ENCODE peak calls at places on chromosomes 7 and 10, in seven cellular contexts. L is adipocyte, O is IMR-90, A is NT2/D1, B is HepG2, H is neural progenitor cell, C is neuronal stem cell. V is an unnamed sample.

GRCh38 chr10:8059191-8059936 is 4.9 kb downstream of the GATA3 start:
- DNase-seq in B (no peak), O (no peak), C (peak), A (no peak), H (peak), L (no peak), V (no peak)

GRCh38 chr10:132158810-132159209 is 27.9 kb upstream of the DPYSL4 start:
- DNase-seq in B (no peak), L (no peak), C (no peak), H (no peak), O (no peak), A (no peak), V (no peak)

GRCh38 chr10:70492786-70493659 is 14.5 kb downstream of the PALD1 start:
- DNase-seq in A (no peak), H (no peak), C (no peak), L (no peak), O (peak), B (no peak), V (no peak)

GRCh38 chr10:119541459-119542356 is 811 bp downstream of the RGS10 start:
- DNase-seq in H (no peak), L (peak), O (no peak), B (no peak), C (no peak), A (no peak), V (no peak)

GRCh38 chr10:5355762-5356478 is 8.8 kb upstream of the UCN3 start:
- DNase-seq in O (no peak), L (no peak), B (no peak), A (no peak), H (no peak), C (no peak), V (no peak)

GRCh38 chr7:122743211-122743610 is 40.5 kb upstream of the RNF148 start:
- DNase-seq in C (no peak), O (no peak), B (no peak), H (no peak), L (no peak), A (no peak), V (no peak)

GRCh38 chr10:63707254-63707910 is 186.2 kb downstream of the REEP3 start:
- DNase-seq in B (peak), C (no peak), L (peak), H (no peak), A (no peak), O (peak), V (no peak)

GRCh38 chr7:110502893-110503465 is 587.9 kb upstream of the LRRN3 start:
- DNase-seq in L (peak), A (no peak), O (peak), B (no peak), H (no peak), C (no peak), V (no peak)

GRCh38 chr7:81478664-81479063 is 291.2 kb downstream of the HGF start:
- DNase-seq in L (no peak), O (peak), B (peak), C (no peak), A (peak), H (no peak), V (peak)

GRCh38 chr7:16430133-16430532 is 8.8 kb upstream of the CRPPA start:
- DNase-seq in B (no peak), H (no peak), C (no peak), A (no peak), L (no peak), O (peak), V (no peak)

GRCh38 chr7:17233643-17234397 is 64.6 kb upstream of the AHR start:
- DNase-seq in L (peak), H (no peak), O (no peak), A (no peak), C (no peak), B (no peak), V (no peak)

GRCh38 chr10:73585223-73585784 is 5.8 kb downstream of the USP54 start:
- DNase-seq in C (no peak), H (no peak), A (no peak), L (peak), O (peak), B (no peak), V (no peak)

GRCh38 chr10:77533156-77533886 is 104.3 kb downstream of the KCNMA1 start:
- DNase-seq in B (no peak), A (no peak), H (no peak), L (no peak), O (no peak), C (no peak), V (no peak)

GRCh38 chr10:70830185-70830584 is 14.4 kb downstream of the SGPL1 start:
- DNase-seq in A (no peak), L (no peak), C (no peak), B (no peak), H (no peak), O (no peak), V (no peak)

GRCh38 chr10:86257683-86258082 is 108.9 kb downstream of the GRID1 start:
- DNase-seq in A (no peak), H (no peak), B (no peak), L (no peak), C (no peak), O (no peak), V (no peak)

GRCh38 chr10:60967854-60968484 is 24.0 kb upstream of the RHOBTB1 start:
- DNase-seq in L (no peak), H (no peak), A (no peak), C (no peak), B (no peak), O (no peak), V (no peak)

GRCh38 chr10:21364196-21365114 is 161.0 kb downstream of the SKIDA1 start:
- DNase-seq in B (peak), H (peak), C (peak), L (peak), A (peak), O (peak), V (peak)

GRCh38 chr10:44935201-44935960 is 24.2 kb upstream of the RASSF4 start:
- DNase-seq in B (peak), L (peak), A (no peak), H (no peak), C (no peak), O (peak), V (no peak)

GRCh38 chr10:73117976-73118743 is 7.9 kb downstream of the NUDT13 start:
- DNase-seq in A (no peak), O (peak), H (no peak), B (peak), L (peak), C (no peak), V (no peak)

GRCh38 chr10:50250058-50250854 is 1.1 kb downstream of the ASAH2 start:
- DNase-seq in O (no peak), B (peak), C (no peak), L (no peak), A (no peak), H (no peak), V (no peak)

GRCh38 chr7:158406817-158407216 is 180.8 kb downstream of the PTPRN2 start:
- DNase-seq in C (no peak), H (no peak), B (no peak), A (no peak), L (no peak), O (no peak), V (peak)

GRCh38 chr10:30878920-30879319 is 152.7 kb downstream of the ZNF438 start:
- DNase-seq in O (no peak), A (no peak), B (no peak), H (no peak), C (no peak), L (no peak), V (no peak)

GRCh38 chr10:118585234-118585633 is 10.2 kb downstream of the PRLHR start:
- DNase-seq in A (no peak), O (no peak), H (no peak), C (no peak), L (no peak), B (no peak), V (no peak)

GRCh38 chr7:91287685-91288084 is 23.5 kb downstream of the FZD1 start:
- DNase-seq in L (no peak), H (no peak), C (no peak), B (no peak), A (no peak), O (peak), V (no peak)

GRCh38 chr10:113386005-113386404 is 166.8 kb upstream of the HABP2 start:
- DNase-seq in B (peak), O (peak), L (peak), A (no peak), C (no peak), H (no peak), V (no peak)

GRCh38 chr10:71667374-71667750 is 52.2 kb downstream of the C10orf105 start:
- DNase-seq in O (no peak), A (no peak), C (no peak), H (no peak), L (no peak), B (no peak), V (no peak)

GRCh38 chr7:24704311-24704710 is 53.0 kb downstream of the GSDME start:
- DNase-seq in H (no peak), A (no peak), C (no peak), O (no peak), B (no peak), L (peak), V (no peak)

GRCh38 chr7:132492841-132493445 is 83.3 kb downstream of the PLXNA4 start:
- DNase-seq in O (no peak), H (no peak), A (no peak), L (no peak), C (no peak), B (no peak), V (no peak)

GRCh38 chr10:78781251-78781913 is 287.4 kb upstream of the ZMIZ1 start:
- DNase-seq in A (no peak), C (no peak), L (no peak), O (no peak), B (no peak), H (no peak), V (no peak)

GRCh38 chr7:12137283-12137682 is 73.8 kb upstream of the TMEM106B start:
- DNase-seq in C (no peak), H (no peak), B (no peak), A (no peak), O (no peak), L (peak), V (no peak)

GRCh38 chr7:140036224-140036651 is 26.5 kb downstream of the PARP12 start:
- DNase-seq in C (no peak), B (no peak), O (no peak), H (no peak), A (no peak), L (no peak), V (no peak)

GRCh38 chr10:89952314-89952713 is 250.9 kb downstream of the KIF20B start:
- DNase-seq in H (no peak), A (no peak), L (no peak), C (no peak), O (no peak), B (no peak), V (no peak)

GRCh38 chr7:69622960-69623359 is 24.7 kb downstream of the AUTS2 start:
- DNase-seq in O (no peak), A (no peak), L (no peak), H (no peak), B (peak), C (no peak), V (no peak)

GRCh38 chr10:22339761-22340361 is 5.4 kb upstream of the SPAG6 start:
- DNase-seq in C (peak), A (no peak), B (no peak), L (no peak), H (no peak), O (no peak), V (no peak)

GRCh38 chr7:6558837-6559236 is 7.6 kb upstream of the GRID2IP start:
- DNase-seq in O (peak), H (peak), C (no peak), L (peak), A (peak), B (peak), V (peak)

GRCh38 chr10:70115948-70116682 is 16.5 kb downstream of the AIFM2 start:
- DNase-seq in A (peak), O (peak), L (peak), B (peak), H (peak), C (peak), V (peak)

GRCh38 chr7:37452346-37452745 is 3.7 kb upstream of the ELMO1 start:
- DNase-seq in B (no peak), L (no peak), H (peak), A (no peak), O (no peak), C (no peak), V (no peak)

GRCh38 chr7:37448637-37449331 is at the start of gene ELMO1:
- DNase-seq in C (peak), L (peak), A (peak), H (peak), B (peak), O (peak), V (peak)

GRCh38 chr7:37448057-37448636 is 517 bp downstream of the ELMO1 start:
- DNase-seq in L (peak), A (peak), O (no peak), H (peak), B (no peak), C (no peak), V (no peak)

GRCh38 chr7:37450035-37450434 is 1.4 kb upstream of the ELMO1 start:
- DNase-seq in B (no peak), L (no peak), C (no peak), A (no peak), H (no peak), O (no peak), V (no peak)

GRCh38 chr7:37449621-37450020 is 957 bp upstream of the ELMO1 start:
- DNase-seq in H (peak), A (no peak), B (no peak), L (no peak), O (no peak), C (no peak), V (no peak)
- H3K4me3 ChIP-seq in H (peak), A (no peak), B (no peak), L (no peak), O (no peak), C (peak), V (no peak)

DNA sequence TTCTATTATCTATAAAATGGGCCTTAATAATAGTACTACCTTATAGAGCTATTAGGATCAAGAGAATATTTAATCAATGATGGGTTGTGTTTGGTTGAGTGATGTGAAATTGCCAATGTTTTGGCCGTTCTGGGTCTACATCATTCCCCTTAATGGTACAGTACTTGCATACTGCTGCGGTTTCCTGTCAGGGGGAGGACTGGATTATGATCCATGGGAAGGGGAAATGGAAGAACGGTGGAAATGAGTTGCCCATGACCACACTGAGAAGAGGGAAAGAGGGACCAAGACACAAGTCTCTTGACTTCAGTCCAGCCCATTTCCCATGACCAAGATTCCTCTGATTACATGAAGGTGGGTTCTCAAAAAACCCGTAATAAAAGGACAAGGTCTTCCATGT is 999 bp upstream of the MRPS24 start:
- DNase-seq in L (no peak), B (no peak), H (no peak), O (no peak), A (no peak), C (no peak), V (no peak)
- H3K9ac ChIP-seq in L (peak), B (no peak), H (no peak), O (no peak), A (no peak), C (no peak), V (no peak)

DNA sequence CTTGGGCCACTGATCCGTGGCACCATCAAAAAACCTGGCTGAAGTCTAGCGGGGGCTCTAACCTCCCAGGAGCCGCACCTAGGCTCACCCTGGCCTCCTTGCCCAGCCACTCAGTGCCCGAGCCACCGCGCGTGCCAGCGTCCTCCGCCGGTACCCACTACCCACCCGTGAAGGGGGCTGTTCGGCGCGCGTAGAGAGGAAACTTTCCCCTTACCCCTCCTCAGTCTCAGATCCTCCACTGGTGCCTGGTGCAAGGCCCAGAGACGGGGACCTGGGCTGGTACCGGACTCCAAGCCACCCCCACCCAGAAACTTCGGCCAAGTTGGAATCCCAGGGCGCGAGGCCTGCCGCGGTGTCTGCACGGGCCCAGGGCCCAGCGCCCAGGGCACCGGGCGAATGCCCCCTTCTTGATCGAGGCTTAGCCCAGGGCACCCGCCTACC is 3.5 kb upstream of the EBF3 start:
- DNase-seq in A (no peak), C (no peak), L (no peak), B (no peak), H (no peak), O (no peak), V (no peak)
- H3K4me3 ChIP-seq in A (no peak), C (no peak), L (peak), B (no peak), H (peak), O (no peak), V (no peak)

GRCh38 chr10:110850099-110850498 is 21.6 kb upstream of the PDCD4 start:
- DNase-seq in C (no peak), B (no peak), H (no peak), A (no peak), O (no peak), L (no peak), V (no peak)

GRCh38 chr10:110852255-110852896 is 19.4 kb upstream of the PDCD4 start:
- DNase-seq in O (peak), B (peak), H (no peak), L (no peak), A (no peak), C (no peak), V (peak)

GRCh38 chr10:110848106-110848505 is 23.6 kb upstream of the PDCD4 start:
- DNase-seq in A (no peak), B (no peak), L (no peak), H (no peak), C (no peak), O (no peak), V (no peak)

GRCh38 chr10:110852897-110853296 is 18.8 kb upstream of the PDCD4 start:
- DNase-seq in A (no peak), C (no peak), O (no peak), B (no peak), L (no peak), H (no peak), V (peak)

GRCh38 chr10:110850990-110851389 is 20.7 kb upstream of the PDCD4 start:
- DNase-seq in O (no peak), L (peak), H (no peak), C (no peak), B (no peak), A (no peak), V (no peak)
- H3K9ac ChIP-seq in O (no peak), L (peak), H (no peak), C (no peak), B (no peak), A (no peak), V (no peak)

DNA sequence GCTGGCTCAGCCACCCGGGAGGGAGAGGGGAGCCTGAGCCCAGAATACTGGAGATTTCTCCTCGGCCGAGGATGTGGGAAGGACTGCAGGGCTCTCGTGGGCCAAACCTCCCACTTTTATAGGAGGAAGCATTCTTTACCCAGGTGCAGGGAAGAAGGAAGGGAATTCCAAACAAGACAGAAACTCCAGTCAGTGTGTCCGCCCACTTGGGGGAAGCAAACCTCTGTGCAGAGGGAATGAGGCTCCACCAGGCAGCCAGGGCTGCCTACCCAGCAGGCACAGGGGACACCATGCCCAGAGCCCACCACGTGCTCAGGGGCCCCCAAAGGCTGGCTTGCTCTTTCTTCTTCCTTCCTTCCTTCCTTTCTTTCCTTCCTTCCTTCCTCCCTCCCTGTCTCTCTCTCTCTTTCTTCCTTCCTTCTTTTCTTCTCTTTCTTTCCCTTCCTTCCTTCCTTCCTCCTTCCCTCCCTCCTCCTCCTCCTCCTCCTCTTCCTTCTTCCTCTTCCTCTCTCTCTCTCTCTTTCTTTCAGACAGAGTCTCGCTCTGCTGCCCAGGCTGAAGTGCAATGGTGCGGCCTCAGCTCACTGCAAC is 15.4 kb upstream of the FZD9 start:
- DNase-seq in A (no peak), O (no peak), C (no peak), L (no peak), B (no peak), H (no peak), V (no peak)
- H3K4me3 ChIP-seq in A (no peak), O (no peak), C (no peak), L (no peak), B (no peak), H (no peak), V (no peak)

V was measured in colonic mucosa.